ENCODE peak calls at places on chromosomes 13 and 19, in nine cellular contexts. G is activated T-helper 1 cell treated with anti-CD3 and anti-CD28 coated beads, Interleukin-2, amount 50 U/mL, for 16 hours; F is stimulated activated CD8-positive, alpha-beta memory T cell treated with anti-CD3 and anti-CD28 coated beads, Interleukin-7, amount 100 ng/mL, for 1 hour; B is ovary; U is skeletal muscle cell; C is astrocyte; D is NCI-H774; Y is hypothalamus; N is putamen. L is an unnamed sample.

GRCh38 chr13:38429916-38430315 is 80.3 kb downstream of the UFM1 start:
- DNase-seq in F (no peak), C (no peak), N (no peak), U (no peak), D (no peak), B (no peak), G (no peak), Y (no peak), L (no peak)

GRCh38 chr19:10543420-10544241 is at the start of gene ATG4D:
- DNase-seq in N (peak), G (peak), U (no peak), C (no peak), B (peak), F (peak), D (peak), Y (peak), L (peak)

GRCh38 chr13:100443278-100443997 is 145.2 kb downstream of the GGACT start:
- DNase-seq in C (no peak), D (no peak), B (no peak), F (no peak), G (no peak), N (no peak), U (no peak), Y (no peak), L (no peak)

GRCh38 chr19:4516939-4517300 is 1.4 kb downstream of the PLIN4 start:
- DNase-seq in G (no peak), U (no peak), N (no peak), Y (no peak), C (no peak), D (no peak), F (no peak), B (no peak), L (no peak)

GRCh38 chr13:110528911-110529310 is 32.6 kb downstream of the RAB20 start:
- DNase-seq in D (no peak), U (no peak), F (no peak), Y (no peak), G (no peak), C (no peak), N (no peak), B (no peak), L (no peak)

GRCh38 chr19:8021374-8021773 is 15.9 kb upstream of the ELAVL1 start:
- DNase-seq in F (no peak), N (no peak), D (no peak), U (no peak), C (no peak), G (no peak), Y (no peak), B (no peak), L (no peak)

GRCh38 chr13:110250258-110250891 is 56.6 kb downstream of the COL4A1 start:
- DNase-seq in Y (no peak), N (no peak), F (no peak), G (no peak), U (peak), C (peak), B (peak), D (no peak), L (no peak)

GRCh38 chr19:4624733-4625362 is 14.5 kb upstream of the TNFAIP8L1 start:
- DNase-seq in F (no peak), Y (no peak), C (no peak), D (no peak), N (no peak), G (no peak), B (no peak), U (no peak), L (no peak)

GRCh38 chr13:81917829-81918228 is 1576.9 kb upstream of the SPRY2 start:
- DNase-seq in B (no peak), G (no peak), Y (no peak), U (no peak), F (no peak), C (no peak), D (no peak), N (no peak), L (no peak)

GRCh38 chr19:38557205-38557799 is 60.5 kb downstream of the MAP4K1 start:
- DNase-seq in D (no peak), C (no peak), N (no peak), F (no peak), Y (no peak), B (no peak), G (no peak), U (no peak), L (peak)

GRCh38 chr19:43265664-43266025 is 3.7 kb downstream of the PSG9 start:
- DNase-seq in G (no peak), N (no peak), B (no peak), D (no peak), Y (no peak), F (no peak), C (no peak), U (no peak), L (no peak)

GRCh38 chr13:76903544-76904162 is 17.4 kb upstream of the KCTD12 start:
- DNase-seq in N (peak), B (peak), F (peak), C (peak), Y (no peak), G (peak), D (peak), U (no peak), L (peak)

GRCh38 chr19:29588095-29588494 is 18.0 kb upstream of the POP4 start:
- DNase-seq in D (no peak), C (no peak), B (no peak), F (no peak), U (no peak), G (no peak), Y (no peak), N (no peak), L (no peak)

GRCh38 chr19:782195-783043 is 14.8 kb upstream of the PTBP1 start:
- DNase-seq in G (no peak), U (no peak), B (no peak), N (no peak), D (no peak), C (peak), Y (no peak), F (no peak), L (no peak)

GRCh38 chr13:26867451-26868067 is 107.0 kb upstream of the GPR12 start:
- DNase-seq in U (no peak), C (peak), Y (no peak), G (no peak), F (no peak), D (no peak), N (no peak), B (no peak), L (no peak)

GRCh38 chr13:20340759-20341161 is 108.6 kb upstream of the GJB6 start:
- DNase-seq in G (no peak), F (no peak), U (no peak), D (no peak), Y (no peak), C (no peak), B (peak), N (no peak), L (no peak)

GRCh38 chr13:110855363-110855762 is 59.5 kb downstream of the ANKRD10 start:
- DNase-seq in F (no peak), G (no peak), Y (no peak), U (no peak), B (no peak), D (no peak), N (no peak), C (no peak), L (no peak)

GRCh38 chr19:50835785-50836542 is 2.6 kb upstream of the KLK15 start:
- DNase-seq in D (peak), B (peak), C (peak), G (peak), U (peak), F (peak), Y (peak), N (peak), L (peak)

GRCh38 chr13:37058801-37059135 is 720 bp downstream of the SUPT20H start:
- DNase-seq in F (no peak), D (no peak), C (no peak), N (no peak), U (no peak), G (no peak), Y (no peak), B (no peak), L (no peak)

GRCh38 chr19:47239610-47240296 is 8.8 kb upstream of the BBC3 start:
- DNase-seq in B (peak), N (no peak), D (peak), F (no peak), G (peak), C (peak), Y (peak), U (no peak), L (peak)

GRCh38 chr19:45215391-45216191 is 29.6 kb downstream of the EXOC3L2 start:
- DNase-seq in Y (no peak), U (no peak), C (no peak), D (peak), G (no peak), B (no peak), N (no peak), F (no peak), L (no peak)

GRCh38 chr13:84399320-84400085 is 517.2 kb upstream of the SLITRK1 start:
- DNase-seq in Y (no peak), N (no peak), C (peak), D (no peak), U (no peak), F (no peak), G (no peak), B (no peak), L (no peak)

GRCh38 chr13:98563071-98563470 is 13.8 kb downstream of the STK24 start:
- DNase-seq in B (no peak), U (no peak), Y (no peak), D (no peak), G (no peak), C (no peak), N (no peak), F (no peak), L (no peak)

GRCh38 chr19:36719687-36720556 is 32.5 kb downstream of the ZNF567 start:
- DNase-seq in D (no peak), N (no peak), F (no peak), C (peak), B (no peak), U (no peak), Y (no peak), G (no peak), L (no peak)